ENCODE peak calls at places on chromosomes 13 and 19, in eight cellular contexts. R is activated CD4-positive, alpha-beta T cell treated with anti-CD3 and anti-CD28 coated beads, Interleukin-2, amount 10 ng/mL, durations not matched to agents 7 days and 5 days; H is fibroblast of the conjunctiva; I is colonic mucosa; C is RPMI7951; N is T-helper 17 cell; J is neural progenitor cell; G is RCC 7860. O is an unnamed sample.

GRCh38 chr13:66809496-66809895 is 420.6 kb downstream of the PCDH9 start:
- DNase-seq in R (no peak), H (no peak), I (no peak), C (no peak), N (no peak), J (no peak), G (no peak), O (no peak)

GRCh38 chr19:4507150-4507452 is 11.2 kb downstream of the PLIN4 start:
- DNase-seq in R (no peak), H (no peak), I (no peak), C (no peak), N (no peak), J (no peak), G (no peak), O (no peak)

GRCh38 chr19:7860902-7861618 is 13.1 kb downstream of the PRR36 start:
- DNase-seq in R (no peak), H (no peak), I (no peak), C (no peak), N (no peak), J (no peak), G (no peak), O (no peak)

GRCh38 chr13:22121340-22121739 is 450.5 kb downstream of the FGF9 start:
- DNase-seq in R (no peak), H (no peak), I (no peak), C (no peak), N (no peak), J (no peak), G (no peak), O (no peak)

GRCh38 chr13:95704510-95704909 is 27.6 kb downstream of the DNAJC3 start:
- DNase-seq in R (no peak), H (no peak), I (no peak), C (peak), N (no peak), J (no peak), G (no peak), O (peak)

GRCh38 chr19:33823341-33823740 is 26.7 kb downstream of the KCTD15 start:
- DNase-seq in R (no peak), H (no peak), I (no peak), C (no peak), N (no peak), J (no peak), G (no peak), O (no peak)

GRCh38 chr19:18607222-18608101 is 863 bp upstream of the CRLF1 start:
- DNase-seq in R (no peak), H (no peak), I (no peak), C (no peak), N (no peak), J (peak), G (no peak), O (no peak)

GRCh38 chr13:22031702-22032286 is 360.9 kb downstream of the FGF9 start:
- DNase-seq in R (no peak), H (no peak), I (no peak), C (no peak), N (no peak), J (no peak), G (no peak), O (no peak)

GRCh38 chr13:88068975-88069374 is 397.8 kb downstream of the SLITRK5 start:
- DNase-seq in R (no peak), H (no peak), I (no peak), C (no peak), N (no peak), J (peak), G (no peak), O (peak)

GRCh38 chr13:98533912-98534311 is 43.0 kb downstream of the STK24 start:
- DNase-seq in R (no peak), H (no peak), I (no peak), C (no peak), N (no peak), J (no peak), G (no peak), O (no peak)

GRCh38 chr13:78742659-78743058 is 83.7 kb upstream of the OBI1 start:
- DNase-seq in R (no peak), H (no peak), I (no peak), C (no peak), N (no peak), J (peak), G (no peak), O (no peak)

GRCh38 chr13:62375653-62376052 is 960.0 kb upstream of the PCDH20 start:
- DNase-seq in R (no peak), H (no peak), I (no peak), C (no peak), N (no peak), J (no peak), G (no peak), O (no peak)